ENCODE peak calls at places on chromosomes 11 and 22, in six cellular contexts. X is neural progenitor cell; P is hypothalamus; L is uterus; T is SHP77; Q is activated T-helper 1 cell treated with anti-CD3 and anti-CD28 coated beads, Interleukin-12 subunit alpha, Interleukin-12 subunit beta, Interleukin-2, Interleukin-4 antibody, amounts not matched to agents 30 ng/mL and 10 ng/mL and 1 ng/mL, durations not matched to agents 14 hours and 24 hours and 36 hours. K is an unnamed sample.

GRCh38 chr22:27125539-27125938 is 468.2 kb downstream of the MIAT start:
- DNase-seq in X (no peak), T (no peak), Q (no peak), L (no peak), P (no peak), K (no peak)

GRCh38 chr11:73162196-73162740 is 20.1 kb upstream of the FCHSD2 start:
- DNase-seq in Q (no peak), L (no peak), X (no peak), T (no peak), P (no peak), K (no peak)

GRCh38 chr11:76670475-76671235 is at the start of gene LRRC32:
- DNase-seq in T (no peak), X (peak; percentile 78), P (no peak), Q (no peak), L (peak; percentile 62), K (peak; percentile 14)

GRCh38 chr22:21043856-21044535 is 1.8 kb upstream of the LRRC74B start:
- DNase-seq in X (no peak), Q (no peak), P (no peak), L (no peak), T (no peak), K (no peak)

GRCh38 chr22:20839837-20840645 is 18.6 kb downstream of the PI4KA start:
- DNase-seq in T (no peak), X (no peak), Q (no peak), P (no peak), L (no peak), K (no peak)

GRCh38 chr22:28882545-28882877 is 861 bp upstream of the ZNRF3 start:
- DNase-seq in P (no peak), L (no peak), X (no peak), T (no peak), Q (no peak), K (no peak)

GRCh38 chr11:87144266-87144665 is 106.5 kb downstream of the TMEM135 start:
- DNase-seq in X (no peak), T (no peak), Q (no peak), P (no peak), L (no peak), K (no peak)

GRCh38 chr22:49815641-49816071 is 12.0 kb downstream of the BRD1 start:
- DNase-seq in T (no peak), P (no peak), X (no peak), L (no peak), Q (no peak), K (no peak)

GRCh38 chr11:14969922-14970323 is 2.2 kb downstream of the CALCA start:
- DNase-seq in X (peak; percentile 86), P (no peak), Q (peak; percentile 35), L (no peak), T (peak; percentile 31), K (no peak)

GRCh38 chr22:43408009-43408408 is 3.8 kb upstream of the MPPED1 start:
- DNase-seq in T (no peak), L (no peak), X (no peak), Q (no peak), P (no peak), K (no peak)

GRCh38 chr22:20186183-20186870 is 35.5 kb upstream of the CCDC188 start:
- DNase-seq in X (peak; percentile 84), L (no peak), T (no peak), Q (no peak), P (no peak), K (no peak)

GRCh38 chr11:12189543-12190235 is 79.3 kb downstream of the MICAL2 start:
- DNase-seq in T (peak; percentile 81), Q (no peak), P (no peak), X (no peak), L (no peak), K (no peak)

GRCh38 chr11:40204228-40204627 is 1255.2 kb downstream of the LRRC4C start:
- DNase-seq in P (no peak), Q (no peak), L (no peak), X (no peak), T (no peak), K (no peak)

GRCh38 chr11:127766734-127767133 is 766.2 kb upstream of the KIRREL3 start:
- DNase-seq in Q (no peak), L (no peak), P (no peak), T (no peak), X (no peak), K (no peak)

GRCh38 chr11:33724644-33725035 is 11.6 kb downstream of the CD59 start:
- DNase-seq in L (no peak), P (no peak), Q (no peak), T (no peak), X (no peak), K (peak; percentile 79)

GRCh38 chr11:67031791-67032561 is 9.0 kb downstream of the SYT12 start:
- DNase-seq in T (no peak), Q (no peak), X (no peak), L (no peak), P (no peak), K (no peak)

GRCh38 chr11:111793863-111794262 is 27.7 kb upstream of the PPP2R1B start:
- DNase-seq in Q (no peak), L (no peak), T (no peak), P (no peak), X (no peak), K (no peak)

GRCh38 chr11:16669799-16670415 is 68.5 kb upstream of the C11orf58 start:
- DNase-seq in Q (no peak), P (no peak), L (no peak), X (no peak), T (no peak), K (no peak)

GRCh38 chr11:30468881-30469280 is 117.3 kb downstream of the MPPED2 start:
- DNase-seq in L (no peak), T (no peak), P (no peak), X (no peak), Q (no peak), K (no peak)

GRCh38 chr11:133425245-133425644 is 107.1 kb downstream of the OPCML start:
- DNase-seq in T (no peak), L (no peak), X (no peak), P (no peak), Q (no peak), K (no peak)

GRCh38 chr11:125638315-125638714 is 13.4 kb downstream of the CHEK1 start:
- DNase-seq in X (no peak), T (no peak), P (no peak), Q (no peak), L (no peak), K (no peak)

GRCh38 chr22:20117656-20118571 is 888 bp upstream of the TRMT2A start:
- DNase-seq in P (no peak), L (no peak), X (peak; percentile 51), T (no peak), Q (peak; percentile 61), K (no peak)

GRCh38 chr22:43889366-43890253 is 2.2 kb downstream of the PNPLA5 start:
- DNase-seq in L (no peak), P (no peak), Q (no peak), T (no peak), X (peak; percentile 40), K (peak; percentile 2)

GRCh38 chr11:125886997-125887372 is 483 bp upstream of the HYLS1 start:
- DNase-seq in P (no peak), X (no peak), T (no peak), L (peak; percentile 29), Q (peak; percentile 49), K (no peak)

GRCh38 chr11:70610561-70610960 is 212.2 kb downstream of the CTTN start:
- DNase-seq in T (no peak), X (no peak), P (no peak), Q (no peak), L (no peak), K (no peak)

GRCh38 chr11:2645779-2646118 is 54.0 kb downstream of the KCNQ1OT1 start:
- DNase-seq in T (no peak), Q (no peak), P (no peak), L (no peak), X (no peak), K (no peak)

GRCh38 chr22:26428515-26429457 is at the start of gene ASPHD2:
- DNase-seq in X (peak; percentile 93), T (peak; percentile 54), L (peak; percentile 43), Q (peak; percentile 77), P (peak; percentile 76), K (peak; percentile 23)

GRCh38 chr11:68042219-68043028 is 3.6 kb downstream of the TCIRG1 start:
- DNase-seq in L (no peak), T (no peak), P (no peak), Q (no peak), X (no peak), K (no peak)

GRCh38 chr11:106446961-106447360 is 369.5 kb downstream of the AASDHPPT start:
- DNase-seq in Q (no peak), X (no peak), T (no peak), L (no peak), P (no peak), K (no peak)

GRCh38 chr11:30879322-30880020 is 293.3 kb upstream of the MPPED2 start:
- DNase-seq in P (no peak), X (no peak), Q (no peak), L (no peak), T (peak; percentile 9), K (no peak)